ENCODE peak calls at places on chromosome 3, in six cellular contexts. S, F, O, D, A and U are unnamed samples.

GRCh38 chr3:196976891-196977420 is 8.3 kb upstream of the PIGZ start:
- DNase-seq in S (no peak), O (no peak), F (no peak), D (peak; percentile 49), A (no peak), U (no peak)

GRCh38 chr3:14147617-14148016 is 22.8 kb downstream of the TMEM43 start:
- DNase-seq in A (no peak), S (no peak), F (no peak), O (no peak), D (no peak), U (no peak)

GRCh38 chr3:51974963-51975856 is at the start of gene ABHD14A:
- DNase-seq in D (peak; percentile 97), O (peak; percentile 29), A (peak; percentile 64), F (peak; percentile 54), S (peak; percentile 38), U (no peak)

GRCh38 chr3:119352235-119352634 is 58.1 kb downstream of the ARHGAP31 start:
- DNase-seq in O (no peak), A (peak; percentile 17), D (no peak), S (peak; percentile 7), F (no peak), U (no peak)

GRCh38 chr3:129422897-129423296 is 5.5 kb downstream of the EFCAB12 start:
- DNase-seq in F (no peak), O (no peak), S (no peak), D (no peak), A (no peak), U (no peak)

GRCh38 chr3:189839576-189839975 is 208.4 kb downstream of the TP63 start:
- DNase-seq in A (no peak), O (peak; percentile 43), D (no peak), F (no peak), S (no peak), U (no peak)

GRCh38 chr3:16482770-16483531 is 30.5 kb downstream of the RFTN1 start:
- DNase-seq in O (no peak), S (no peak), D (no peak), A (no peak), F (no peak), U (no peak)

GRCh38 chr3:144015133-144015532 is 43.5 kb downstream of the DIPK2A start:
- DNase-seq in O (no peak), A (no peak), D (no peak), F (no peak), S (no peak), U (no peak)

GRCh38 chr3:157065201-157065600 is 94.7 kb downstream of the CCNL1 start:
- DNase-seq in D (no peak), F (no peak), S (no peak), A (no peak), O (no peak), U (no peak)

GRCh38 chr3:169886671-169887070 is 16.9 kb upstream of the LRRC31 start:
- DNase-seq in O (peak; percentile 17), F (no peak), D (peak; percentile 88), S (no peak), A (no peak), U (no peak)

GRCh38 chr3:79139395-79140060 is 628.3 kb downstream of the ROBO1 start:
- DNase-seq in D (no peak), F (no peak), S (no peak), A (no peak), O (no peak), U (no peak)

GRCh38 chr3:123169492-123169929 is 32.2 kb upstream of the SEC22A start:
- DNase-seq in F (no peak), D (no peak), A (no peak), O (no peak), S (no peak), U (no peak)

GRCh38 chr3:18086078-18086477 is 339.1 kb downstream of the SATB1 start:
- DNase-seq in S (no peak), A (no peak), D (no peak), F (no peak), O (no peak), U (no peak)

GRCh38 chr3:10344147-10344943 is 23.4 kb upstream of the SEC13 start:
- DNase-seq in F (peak; percentile 25), O (no peak), S (peak; percentile 14), A (peak; percentile 43), D (peak; percentile 93), U (no peak)

GRCh38 chr3:177055557-177056290 is 141.6 kb downstream of the TBL1XR1 start:
- DNase-seq in D (no peak), S (no peak), O (no peak), F (no peak), A (no peak), U (no peak)

GRCh38 chr3:137972401-137972800 is 37.6 kb upstream of the CLDN18 start:
- DNase-seq in O (no peak), S (no peak), D (no peak), F (no peak), A (no peak), U (no peak)

GRCh38 chr3:25849641-25850040 is 59.8 kb downstream of the OXSM start:
- DNase-seq in O (no peak), D (no peak), A (no peak), F (no peak), S (no peak), U (no peak)

GRCh38 chr3:105232536-105232935 is 134.2 kb upstream of the ALCAM start:
- DNase-seq in O (no peak), A (no peak), D (no peak), F (no peak), S (no peak), U (no peak)

GRCh38 chr3:181709537-181710279 is 2.0 kb upstream of the SOX2 start:
- DNase-seq in O (peak; percentile 17), D (peak; percentile 95), F (peak; percentile 45), S (peak; percentile 5), A (peak; percentile 24), U (no peak)

GRCh38 chr3:45753095-45753494 is 43.2 kb downstream of the SLC6A20 start:
- DNase-seq in D (no peak), S (no peak), O (no peak), A (no peak), F (no peak), U (no peak)

GRCh38 chr3:89046661-89047060 is 60.8 kb upstream of the EPHA3 start:
- DNase-seq in O (no peak), F (no peak), A (no peak), S (no peak), D (no peak), U (no peak)

GRCh38 chr3:59515936-59516335 is 466.1 kb upstream of the CFAP20DC start:
- DNase-seq in F (no peak), A (no peak), D (no peak), O (no peak), S (no peak), U (no peak)

GRCh38 chr3:51717947-51718346 is 11.1 kb downstream of the GRM2 start:
- DNase-seq in O (no peak), D (no peak), S (no peak), F (no peak), A (no peak), U (no peak)

GRCh38 chr3:62246094-62246493 is 127.3 kb downstream of the FEZF2 start:
- DNase-seq in D (no peak), F (no peak), S (no peak), O (no peak), A (no peak), U (no peak)

GRCh38 chr3:123552095-123552714 is 32.6 kb downstream of the HACD2 start:
- DNase-seq in A (no peak), F (no peak), O (no peak), S (no peak), D (no peak), U (no peak)

GRCh38 chr3:101216710-101217457 is 103.5 kb downstream of the IMPG2 start:
- DNase-seq in S (no peak), O (peak; percentile 24), F (no peak), D (no peak), A (no peak), U (no peak)

GRCh38 chr3:50201573-50202315 is 3.3 kb upstream of the SLC38A3 start:
- DNase-seq in A (no peak), S (no peak), F (no peak), D (peak; percentile 69), O (no peak), U (no peak)

GRCh38 chr3:107271787-107272387 is 105.4 kb upstream of the CCDC54 start:
- DNase-seq in D (no peak), O (peak; percentile 23), A (no peak), S (no peak), F (no peak), U (no peak)

GRCh38 chr3:47469616-47470015 is 6.1 kb downstream of the SCAP start:
- DNase-seq in A (no peak), D (no peak), O (peak; percentile 74), S (no peak), F (no peak), U (no peak)

GRCh38 chr3:5197022-5197421 is 9.5 kb downstream of the EDEM1 start:
- DNase-seq in F (no peak), A (no peak), S (no peak), O (no peak), D (no peak), U (no peak)

GRCh38 chr3:189276481-189277190 is 104.9 kb downstream of the TPRG1 start:
- DNase-seq in S (no peak), A (no peak), O (peak; percentile 33), D (no peak), F (no peak), U (no peak)

GRCh38 chr3:141439589-141439988 is 47.2 kb upstream of the RASA2 start:
- DNase-seq in A (no peak), O (no peak), S (no peak), D (no peak), F (no peak), U (no peak)

GRCh38 chr3:61820306-61820992 is 259.1 kb downstream of the PTPRG start:
- DNase-seq in O (no peak), F (no peak), S (no peak), A (no peak), D (no peak), U (no peak)

GRCh38 chr3:196179380-196180308 is 31.6 kb downstream of the ZDHHC19 start:
- DNase-seq in F (peak; percentile 76), O (no peak), D (peak; percentile 96), S (peak; percentile 68), A (peak; percentile 75), U (no peak)